ENCODE peak calls at places on chromosomes 6 and 20, in five cellular contexts. Q, W, F, H and E are unnamed samples.

GRCh38 chr20:17558154-17558940 is 11.5 kb upstream of the DSTN start:
- DNase-seq in Q (peak), W (peak), F (peak), H (peak), E (peak)

GRCh38 chr6:165585060-165585459 is 78.0 kb downstream of the PDE10A start:
- DNase-seq in Q (peak), W (no peak), F (no peak), H (no peak), E (no peak)

GRCh38 chr6:68635706-68636513 is 828 bp downstream of the ADGRB3 start:
- DNase-seq in Q (peak), W (peak), F (no peak), H (peak), E (peak)

GRCh38 chr6:126477678-126478077 is 137.8 kb downstream of the CENPW start:
- DNase-seq in Q (no peak), W (no peak), F (no peak), H (no peak), E (no peak)

GRCh38 chr6:24274441-24275083 is 83.3 kb downstream of the DCDC2 start:
- DNase-seq in Q (peak), W (no peak), F (peak), H (no peak), E (peak)

GRCh38 chr6:24357336-24358218 is at the start of gene DCDC2:
- DNase-seq in Q (peak), W (peak), F (no peak), H (no peak), E (peak)

GRCh38 chr6:11251553-11252358 is 19.3 kb upstream of the NEDD9 start:
- DNase-seq in Q (peak), W (peak), F (no peak), H (no peak), E (peak)

GRCh38 chr6:44286747-44287146 is 16.5 kb downstream of the TMEM151B start:
- DNase-seq in Q (no peak), W (no peak), F (no peak), H (no peak), E (no peak)